ENCODE peak calls at places on chromosomes 3 and 15, in four cellular contexts. One of them, this sample, is unnamed.
A peak's percentile ranks its signal among the peaks of the same experiment; 100 is the strongest.

GRCh38 chr3:38000965-38001455 is 10.4 kb downstream of the VILL start:
- DNase-seq in CD4-positive, alpha-beta T cell: no peak
- DNase-seq in A549: no peak
- DNase-seq in CD8-positive, alpha-beta T cell: no peak
- DNase-seq in this sample: no peak

GRCh38 chr3:144259267-144259666 is 287.6 kb downstream of the DIPK2A start:
- DNase-seq in A549: no peak
- DNase-seq in CD4-positive, alpha-beta T cell: no peak
- DNase-seq in CD8-positive, alpha-beta T cell: no peak
- DNase-seq in this sample: peak; percentile 4

GRCh38 chr3:127734754-127735473 is 62.2 kb downstream of the ABTB1 start:
- DNase-seq in CD4-positive, alpha-beta T cell: no peak
- DNase-seq in A549: no peak
- DNase-seq in CD8-positive, alpha-beta T cell: no peak
- DNase-seq in this sample: peak; percentile 96

GRCh38 chr15:64284037-64284436 is 71.9 kb downstream of the CSNK1G1 start:
- DNase-seq in CD8-positive, alpha-beta T cell: no peak
- DNase-seq in CD4-positive, alpha-beta T cell: no peak
- DNase-seq in A549: peak; percentile 14
- DNase-seq in this sample: peak; percentile 24

GRCh38 chr3:15258720-15259119 is 52.7 kb downstream of the CAPN7 start:
- DNase-seq in CD4-positive, alpha-beta T cell: no peak
- DNase-seq in A549: no peak
- DNase-seq in CD8-positive, alpha-beta T cell: no peak
- DNase-seq in this sample: no peak

GRCh38 chr3:130442284-130442683 is 74.7 kb upstream of the COL6A6 start:
- DNase-seq in A549: no peak
- DNase-seq in CD8-positive, alpha-beta T cell: no peak
- DNase-seq in CD4-positive, alpha-beta T cell: no peak
- DNase-seq in this sample: no peak

GRCh38 chr3:143354342-143354741 is 234.8 kb downstream of the CHST2 start:
- DNase-seq in A549: no peak
- DNase-seq in CD8-positive, alpha-beta T cell: no peak
- DNase-seq in CD4-positive, alpha-beta T cell: no peak
- DNase-seq in this sample: no peak

GRCh38 chr15:64692166-64692565 is 83.2 kb downstream of the RBPMS2 start:
- DNase-seq in CD8-positive, alpha-beta T cell: no peak
- DNase-seq in CD4-positive, alpha-beta T cell: no peak
- DNase-seq in A549: no peak
- DNase-seq in this sample: no peak

GRCh38 chr15:71386448-71387236 is 271.4 kb downstream of the THSD4 start:
- DNase-seq in CD4-positive, alpha-beta T cell: no peak
- DNase-seq in CD8-positive, alpha-beta T cell: no peak
- DNase-seq in A549: peak; percentile 56
- DNase-seq in this sample: no peak

GRCh38 chr15:33675246-33675645 is 293.1 kb upstream of the CHRM5 start:
- DNase-seq in CD8-positive, alpha-beta T cell: no peak
- DNase-seq in A549: peak; percentile 53
- DNase-seq in CD4-positive, alpha-beta T cell: no peak
- DNase-seq in this sample: peak; percentile 6

GRCh38 chr3:173553635-173554280 is 156.2 kb downstream of the NLGN1 start:
- DNase-seq in CD8-positive, alpha-beta T cell: no peak
- DNase-seq in CD4-positive, alpha-beta T cell: no peak
- DNase-seq in A549: peak; percentile 15
- DNase-seq in this sample: peak; percentile 15

DNA sequence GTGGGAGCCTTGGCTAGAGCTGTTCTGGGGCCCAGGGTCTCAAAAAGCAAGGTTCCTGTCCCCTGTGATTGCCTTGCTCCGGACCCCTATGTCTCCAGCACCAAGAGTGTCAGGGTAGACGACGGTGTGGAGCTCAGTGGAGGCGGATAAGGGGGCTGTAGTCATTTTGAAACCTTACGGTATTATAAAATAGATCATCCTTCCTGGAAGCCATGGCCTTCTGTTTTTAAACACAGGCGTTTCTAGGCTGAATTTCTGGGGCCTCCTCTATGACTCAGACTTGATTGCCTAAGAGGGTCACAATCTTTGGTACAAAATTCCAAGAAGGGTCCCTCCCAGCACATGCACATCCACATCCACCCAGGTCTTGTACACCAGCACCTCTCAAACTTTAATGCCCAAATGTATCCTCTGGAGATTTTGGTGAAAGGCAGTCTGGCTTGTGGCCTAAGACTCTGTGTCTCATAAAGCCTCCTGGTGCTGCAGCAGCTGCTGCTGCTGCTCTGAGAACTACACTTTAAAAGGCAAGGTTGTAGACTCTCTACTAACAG is 70.5 kb upstream of the XCR1 start:
- DNase-seq in A549: no peak
- DNase-seq in CD4-positive, alpha-beta T cell: no peak
- DNase-seq in CD8-positive, alpha-beta T cell: peak; percentile 36
- DNase-seq in this sample: peak; percentile 45
- H3K27ac ChIP-seq in A549: no peak overlapping the region
- H3K27ac ChIP-seq in CD4-positive, alpha-beta T cell: peak overlapping the region; percentile 27
- H3K27ac ChIP-seq in CD8-positive, alpha-beta T cell: peak overlapping the region; percentile 3
- H3K27ac ChIP-seq in this sample: peak overlapping the region; percentile 13

GRCh38 chr15:62874064-62874463 is 168.5 kb upstream of the TPM1 start:
- DNase-seq in A549: no peak
- DNase-seq in CD4-positive, alpha-beta T cell: no peak
- DNase-seq in CD8-positive, alpha-beta T cell: no peak
- DNase-seq in this sample: no peak

GRCh38 chr15:62873203-62873602 is 169.3 kb upstream of the TPM1 start:
- DNase-seq in A549: no peak
- DNase-seq in CD8-positive, alpha-beta T cell: no peak
- DNase-seq in CD4-positive, alpha-beta T cell: no peak
- DNase-seq in this sample: no peak

GRCh38 chr15:62875626-62876021 is 166.9 kb upstream of the TPM1 start:
- DNase-seq in CD4-positive, alpha-beta T cell: no peak
- DNase-seq in A549: no peak
- DNase-seq in CD8-positive, alpha-beta T cell: no peak
- DNase-seq in this sample: no peak

GRCh38 chr15:62877276-62877857 is 165.2 kb upstream of the TPM1 start:
- DNase-seq in CD4-positive, alpha-beta T cell: no peak
- DNase-seq in CD8-positive, alpha-beta T cell: no peak
- DNase-seq in A549: no peak
- DNase-seq in this sample: no peak

GRCh38 chr15:62874933-62875625 is 167.5 kb upstream of the TPM1 start:
- DNase-seq in CD8-positive, alpha-beta T cell: no peak
- DNase-seq in A549: no peak
- DNase-seq in CD4-positive, alpha-beta T cell: no peak
- DNase-seq in this sample: no peak
- H3K27ac ChIP-seq in CD8-positive, alpha-beta T cell: no peak overlapping the region
- H3K27ac ChIP-seq in A549: no peak overlapping the region
- H3K27ac ChIP-seq in CD4-positive, alpha-beta T cell: no peak overlapping the region
- H3K27ac ChIP-seq in this sample: no peak overlapping the region

GRCh38 chr3:184337315-184337714 is at the start of gene FAM131A:
- DNase-seq in CD4-positive, alpha-beta T cell: no peak
- DNase-seq in A549: no peak
- DNase-seq in CD8-positive, alpha-beta T cell: no peak
- DNase-seq in this sample: no peak
- H3K27ac ChIP-seq in CD4-positive, alpha-beta T cell: no peak within 1 kb of the TSS
- H3K27ac ChIP-seq in A549: peak within 1 kb of the TSS; percentile 94
- H3K27ac ChIP-seq in CD8-positive, alpha-beta T cell: peak within 1 kb of the TSS; percentile 81
- H3K27ac ChIP-seq in this sample: peak within 1 kb of the TSS; percentile 83

DNA sequence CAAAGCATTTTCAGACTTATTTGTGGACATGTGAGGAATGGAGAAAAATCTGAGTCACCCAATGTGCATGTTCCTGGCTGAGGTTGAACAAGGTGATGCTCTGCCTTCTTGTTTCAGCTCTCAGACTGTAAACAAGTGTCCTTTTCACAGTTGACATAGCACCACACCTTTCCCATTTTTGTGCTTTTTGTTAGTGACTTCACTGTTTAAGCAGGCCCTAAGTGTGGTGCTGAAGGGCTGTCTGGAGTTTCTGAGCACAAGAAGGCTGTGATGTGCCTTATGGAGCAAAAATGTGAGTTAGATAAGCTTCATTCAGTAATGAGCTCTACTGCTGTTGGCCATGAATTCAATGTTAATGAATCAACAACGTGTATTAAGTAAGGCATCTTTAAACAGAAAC is 20.4 kb downstream of the ABI3BP start:
- DNase-seq in CD8-positive, alpha-beta T cell: no peak
- DNase-seq in CD4-positive, alpha-beta T cell: no peak
- DNase-seq in A549: peak; percentile 28
- DNase-seq in this sample: no peak
- H3K27ac ChIP-seq in CD8-positive, alpha-beta T cell: no peak overlapping the region
- H3K27ac ChIP-seq in CD4-positive, alpha-beta T cell: no peak overlapping the region
- H3K27ac ChIP-seq in A549: no peak overlapping the region
- H3K27ac ChIP-seq in this sample: no peak overlapping the region

DNA sequence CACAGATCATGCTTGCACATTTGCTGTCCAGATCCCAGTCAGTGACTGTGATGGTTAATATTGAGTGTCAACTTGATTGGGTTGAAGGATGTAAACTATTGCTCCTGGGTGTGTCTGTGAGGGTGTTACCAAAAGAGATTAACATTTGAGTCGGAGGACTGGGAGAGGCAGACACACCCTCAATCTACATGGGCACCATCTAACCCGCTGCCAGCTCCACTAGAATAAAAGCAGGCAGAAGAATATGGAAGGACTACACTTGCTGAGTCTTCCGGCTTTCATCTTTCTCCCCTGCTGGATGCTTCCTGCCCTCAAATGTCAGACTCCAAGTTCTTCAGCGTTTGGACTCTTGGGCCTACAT is 5.1 kb downstream of the GP9 start:
- DNase-seq in CD4-positive, alpha-beta T cell: no peak
- DNase-seq in CD8-positive, alpha-beta T cell: no peak
- DNase-seq in A549: no peak
- DNase-seq in this sample: no peak
- H3K27ac ChIP-seq in CD4-positive, alpha-beta T cell: no peak overlapping the region
- H3K27ac ChIP-seq in CD8-positive, alpha-beta T cell: no peak overlapping the region
- H3K27ac ChIP-seq in A549: no peak overlapping the region
- H3K27ac ChIP-seq in this sample: no peak overlapping the region

DNA sequence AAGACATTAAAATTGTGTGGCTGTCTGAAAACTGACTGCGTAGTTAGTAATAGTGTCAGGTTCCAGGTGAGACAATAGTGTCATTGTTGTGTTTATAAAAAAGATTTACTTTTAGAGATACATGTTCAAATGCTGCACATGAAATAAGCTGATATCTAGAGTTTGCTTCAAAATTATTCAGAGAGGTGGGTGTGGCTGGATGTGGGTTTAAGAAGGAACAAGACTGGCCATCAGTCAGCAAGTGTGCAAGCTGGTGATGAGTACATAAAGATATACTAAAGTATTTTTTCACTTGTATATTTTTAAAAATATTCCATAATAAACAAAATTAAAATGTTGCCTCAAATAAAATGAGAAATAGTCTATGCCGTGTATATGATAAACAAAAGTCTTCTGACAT is 190.6 kb downstream of the ARRDC4 start:
- DNase-seq in CD4-positive, alpha-beta T cell: no peak
- DNase-seq in CD8-positive, alpha-beta T cell: no peak
- DNase-seq in A549: no peak
- DNase-seq in this sample: no peak
- H3K27ac ChIP-seq in CD4-positive, alpha-beta T cell: no peak overlapping the region
- H3K27ac ChIP-seq in CD8-positive, alpha-beta T cell: no peak overlapping the region
- H3K27ac ChIP-seq in A549: no peak overlapping the region
- H3K27ac ChIP-seq in this sample: no peak overlapping the region

GRCh38 chr15:66862111-66862815 is 160.2 kb downstream of the SMAD6 start:
- DNase-seq in CD8-positive, alpha-beta T cell: no peak
- DNase-seq in CD4-positive, alpha-beta T cell: no peak
- DNase-seq in A549: peak; percentile 40
- DNase-seq in this sample: no peak
- H3K27ac ChIP-seq in CD8-positive, alpha-beta T cell: no peak overlapping the region
- H3K27ac ChIP-seq in CD4-positive, alpha-beta T cell: no peak overlapping the region
- H3K27ac ChIP-seq in A549: no peak overlapping the region
- H3K27ac ChIP-seq in this sample: no peak overlapping the region

DNA sequence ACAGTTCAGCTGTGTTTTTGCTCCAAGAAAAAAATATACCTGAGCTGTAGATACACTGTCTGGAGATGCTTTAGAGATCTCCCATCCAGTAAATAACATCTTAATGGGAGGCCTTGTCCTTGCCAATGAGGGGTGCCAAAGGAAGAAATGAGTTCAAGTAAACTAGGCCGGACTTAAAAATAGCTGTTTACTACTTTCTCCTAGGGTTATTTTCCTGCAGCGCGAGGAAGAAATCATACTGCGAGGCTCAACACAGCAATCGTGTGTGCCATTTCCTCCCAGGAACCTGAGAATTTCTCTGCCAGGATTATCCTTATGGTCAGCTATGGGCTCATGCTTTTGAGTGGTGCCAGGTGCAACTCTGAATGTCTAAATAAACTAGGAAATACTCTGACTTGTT is 71.9 kb downstream of the CMTM8 start:
- DNase-seq in CD8-positive, alpha-beta T cell: no peak
- DNase-seq in A549: no peak
- DNase-seq in CD4-positive, alpha-beta T cell: no peak
- DNase-seq in this sample: no peak
- H3K27ac ChIP-seq in CD8-positive, alpha-beta T cell: no peak overlapping the region
- H3K27ac ChIP-seq in A549: no peak overlapping the region
- H3K27ac ChIP-seq in CD4-positive, alpha-beta T cell: no peak overlapping the region
- H3K27ac ChIP-seq in this sample: no peak overlapping the region

This sample was measured in brain microvascular endothelial cell.